ENCODE peak calls at places on chromosomes 12 and 14, in four cellular contexts. One of them, this sample, is unnamed.

GRCh38 chr12:123293178-123293760 is 21.6 kb upstream of the CDK2AP1 start:
- DNase-seq in A549: no peak
- DNase-seq in K562: no peak
- DNase-seq in HepG2: peak; percentile 83
- DNase-seq in this sample: no peak

GRCh38 chr12:96208346-96208745 is 14.2 kb downstream of the ELK3 start:
- DNase-seq in A549: no peak
- DNase-seq in K562: no peak
- DNase-seq in HepG2: no peak
- DNase-seq in this sample: no peak

GRCh38 chr12:4780624-4781023 is 60.4 kb downstream of the GALNT8 start:
- DNase-seq in A549: no peak
- DNase-seq in K562: no peak
- DNase-seq in HepG2: no peak
- DNase-seq in this sample: no peak

GRCh38 chr12:53049582-53050318 is at the start of gene TNS2:
- DNase-seq in A549: no peak
- DNase-seq in K562: peak; percentile 48
- DNase-seq in HepG2: peak; percentile 72
- DNase-seq in this sample: peak; percentile 65

GRCh38 chr12:7134371-7135166 is 4.4 kb downstream of the CLSTN3 start:
- DNase-seq in A549: no peak
- DNase-seq in K562: no peak
- DNase-seq in HepG2: no peak
- DNase-seq in this sample: no peak

GRCh38 chr12:93819048-93819491 is 141.9 kb downstream of the CRADD start:
- DNase-seq in A549: no peak
- DNase-seq in K562: no peak
- DNase-seq in HepG2: no peak
- DNase-seq in this sample: no peak

GRCh38 chr14:106187176-106187670 is 660.8 kb downstream of the TMEM121 start:
- DNase-seq in A549: no peak
- DNase-seq in K562: no peak
- DNase-seq in HepG2: no peak
- DNase-seq in this sample: no peak

GRCh38 chr12:70044170-70044569 is 199.1 kb upstream of the CNOT2 start:
- DNase-seq in A549: no peak
- DNase-seq in K562: no peak
- DNase-seq in HepG2: no peak
- DNase-seq in this sample: no peak

GRCh38 chr12:54030889-54031860 is 1.7 kb upstream of the HOXC5 start:
- DNase-seq in A549: no peak
- DNase-seq in K562: no peak
- DNase-seq in HepG2: no peak
- DNase-seq in this sample: no peak

GRCh38 chr12:42957136-42957535 is 367.6 kb upstream of the PRICKLE1 start:
- DNase-seq in A549: no peak
- DNase-seq in K562: no peak
- DNase-seq in HepG2: no peak
- DNase-seq in this sample: no peak

GRCh38 chr14:91968280-91968679 is 20.8 kb upstream of the FBLN5 start:
- DNase-seq in A549: no peak
- DNase-seq in K562: no peak
- DNase-seq in HepG2: no peak
- DNase-seq in this sample: no peak

GRCh38 chr12:237026-237815 is 23.3 kb upstream of the SLC6A12 start:
- DNase-seq in A549: no peak
- DNase-seq in K562: no peak
- DNase-seq in HepG2: peak; percentile 66
- DNase-seq in this sample: no peak

GRCh38 chr12:27297576-27297975 is 35.1 kb upstream of the BMAL2 start:
- DNase-seq in A549: no peak
- DNase-seq in K562: no peak
- DNase-seq in HepG2: no peak
- DNase-seq in this sample: no peak

GRCh38 chr12:124762384-124762783 is 101.3 kb downstream of the SCARB1 start:
- DNase-seq in A549: no peak
- DNase-seq in K562: no peak
- DNase-seq in HepG2: no peak
- DNase-seq in this sample: no peak

GRCh38 chr12:6540181-6540877 is 6.0 kb downstream of the GAPDH start:
- DNase-seq in A549: peak; percentile 87
- DNase-seq in K562: peak; percentile 60
- DNase-seq in HepG2: no peak
- DNase-seq in this sample: peak; percentile 88

GRCh38 chr12:131574397-131574775 is 136.5 kb upstream of the SFSWAP start:
- DNase-seq in A549: no peak
- DNase-seq in K562: no peak
- DNase-seq in HepG2: no peak
- DNase-seq in this sample: no peak

GRCh38 chr14:86462193-86462592 is 932.2 kb downstream of the FLRT2 start:
- DNase-seq in A549: no peak
- DNase-seq in K562: no peak
- DNase-seq in HepG2: peak; percentile 40
- DNase-seq in this sample: peak; percentile 21

GRCh38 chr12:50387487-50387886 is 8.9 kb downstream of the FAM186A start:
- DNase-seq in A549: no peak
- DNase-seq in K562: no peak
- DNase-seq in HepG2: no peak
- DNase-seq in this sample: no peak

GRCh38 chr14:94088516-94088915 is 7.4 kb downstream of the IFI27L1 start:
- DNase-seq in A549: no peak
- DNase-seq in K562: no peak
- DNase-seq in HepG2: no peak
- DNase-seq in this sample: no peak

GRCh38 chr12:18492372-18493025 is 231.2 kb downstream of the PIK3C2G start:
- DNase-seq in A549: no peak
- DNase-seq in K562: no peak
- DNase-seq in HepG2: no peak
- DNase-seq in this sample: no peak
- TF ChIP-seq ESRRA in A549: no peak
- TF ChIP-seq ESRRA in K562: no peak
- TF ChIP-seq ESRRA in HepG2: no peak
- TF ChIP-seq ESRRA in this sample: no peak

GRCh38 chr12:47767197-47767724 is 5.8 kb upstream of the SLC48A1 start:
- DNase-seq in A549: peak; percentile 48
- DNase-seq in K562: peak; percentile 51
- DNase-seq in HepG2: peak; percentile 53
- DNase-seq in this sample: peak; percentile 76
- TF ChIP-seq ESRRA in A549: no peak
- TF ChIP-seq ESRRA in K562: no peak
- TF ChIP-seq ESRRA in HepG2: no peak
- TF ChIP-seq ESRRA in this sample: no peak

GRCh38 chr14:70698288-70698687 is 56.6 kb downstream of the TTC9 start:
- DNase-seq in A549: peak; percentile 21
- DNase-seq in K562: peak; percentile 37
- DNase-seq in HepG2: peak; percentile 29
- DNase-seq in this sample: no peak
- TF ChIP-seq ESRRA in A549: no peak
- TF ChIP-seq ESRRA in K562: no peak
- TF ChIP-seq ESRRA in HepG2: no peak
- TF ChIP-seq ESRRA in this sample: no peak

GRCh38 chr14:90383731-90384542 is 12.9 kb upstream of the CALM1 start:
- DNase-seq in A549: no peak
- DNase-seq in K562: peak; percentile 25
- DNase-seq in HepG2: peak; percentile 13
- DNase-seq in this sample: peak; percentile 64
- TF ChIP-seq ESRRA in A549: no peak
- TF ChIP-seq ESRRA in K562: no peak
- TF ChIP-seq ESRRA in HepG2: no peak
- TF ChIP-seq ESRRA in this sample: peak; percentile 12

GRCh38 chr14:79093542-79093941 is 923.4 kb downstream of the NRXN3 start:
- DNase-seq in A549: no peak
- DNase-seq in K562: no peak
- DNase-seq in HepG2: no peak
- DNase-seq in this sample: no peak
- TF ChIP-seq ESRRA in A549: no peak
- TF ChIP-seq ESRRA in K562: no peak
- TF ChIP-seq ESRRA in HepG2: no peak
- TF ChIP-seq ESRRA in this sample: no peak

GRCh38 chr14:74955229-74955999 is at the start of gene PGF:
- DNase-seq in A549: peak; percentile 50
- DNase-seq in K562: peak; percentile 76
- DNase-seq in HepG2: no peak
- DNase-seq in this sample: peak; percentile 80
- TF ChIP-seq ESRRA in A549: no peak
- TF ChIP-seq ESRRA in K562: no peak
- TF ChIP-seq ESRRA in HepG2: no peak
- TF ChIP-seq ESRRA in this sample: no peak

GRCh38 chr14:32650030-32650429 is 288.6 kb upstream of the NPAS3 start:
- DNase-seq in A549: no peak
- DNase-seq in K562: no peak
- DNase-seq in HepG2: no peak
- DNase-seq in this sample: no peak
- TF ChIP-seq ESRRA in A549: no peak
- TF ChIP-seq ESRRA in K562: no peak
- TF ChIP-seq ESRRA in HepG2: no peak
- TF ChIP-seq ESRRA in this sample: no peak

GRCh38 chr14:57412341-57412740 is 22.0 kb downstream of the NAA30 start:
- DNase-seq in A549: no peak
- DNase-seq in K562: no peak
- DNase-seq in HepG2: no peak
- DNase-seq in this sample: no peak
- TF ChIP-seq ESRRA in A549: no peak
- TF ChIP-seq ESRRA in K562: no peak
- TF ChIP-seq ESRRA in HepG2: no peak
- TF ChIP-seq ESRRA in this sample: no peak

GRCh38 chr14:104171029-104171697 is 32.8 kb downstream of the KIF26A start:
- DNase-seq in A549: no peak
- DNase-seq in K562: peak; percentile 20
- DNase-seq in HepG2: no peak
- DNase-seq in this sample: peak; percentile 79
- TF ChIP-seq ESRRA in A549: no peak
- TF ChIP-seq ESRRA in K562: no peak
- TF ChIP-seq ESRRA in HepG2: no peak
- TF ChIP-seq ESRRA in this sample: no peak

DNA sequence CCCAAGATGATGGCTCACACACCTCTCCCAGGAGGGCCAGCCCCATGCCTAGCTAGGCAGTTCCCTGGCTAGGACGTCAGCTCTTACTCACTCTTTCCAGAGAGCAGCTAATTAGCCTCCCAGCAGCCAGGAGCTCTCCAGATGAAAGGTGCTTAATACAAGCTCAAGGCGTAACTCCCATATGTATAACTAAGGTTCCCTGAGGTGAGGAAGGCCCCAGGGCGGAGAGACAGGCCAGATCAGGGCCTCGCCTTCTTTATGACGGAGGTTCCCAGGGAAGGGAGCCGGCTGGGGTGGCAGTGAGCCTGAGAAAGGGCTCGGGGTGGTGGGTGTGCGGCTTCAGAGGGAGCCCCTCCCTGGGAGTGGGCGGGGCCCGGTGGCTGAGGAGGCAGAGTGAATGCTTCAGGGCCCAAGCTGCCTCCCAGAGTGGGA is 26.4 kb upstream of the ZFP36L1 start:
- DNase-seq in A549: no peak
- DNase-seq in K562: peak; percentile 55
- DNase-seq in HepG2: no peak
- DNase-seq in this sample: peak; percentile 59
- TF ChIP-seq ESRRA in A549: no peak
- TF ChIP-seq ESRRA in K562: no peak
- TF ChIP-seq ESRRA in HepG2: no peak
- TF ChIP-seq ESRRA in this sample: no peak

This sample was measured in WTC11.